ENCODE peak calls at places on chromosomes 6 and 20, in eight cellular contexts. Q is CD8-positive, alpha-beta T cell; L is fibroblast of mammary gland; A is BJ; P is left ventricle myocardium inferior; U is IMR-90; F is AG04449; Y is tibial nerve. S is an unnamed sample.

GRCh38 chr6:107819217-107819616 is 4.9 kb downstream of the SCML4 start:
- DNase-seq in F (no peak), A (no peak), Y (no peak), L (peak), Q (peak), P (no peak), U (no peak), S (no peak)

GRCh38 chr6:14502551-14502950 is 385.0 kb downstream of the CD83 start:
- DNase-seq in Y (no peak), Q (no peak), P (no peak), F (no peak), A (no peak), U (peak), L (peak), S (no peak)

GRCh38 chr6:166032366-166033171 is 135.1 kb downstream of the TBXT start:
- DNase-seq in A (peak), Q (no peak), F (peak), U (peak), L (peak), Y (no peak), P (peak), S (no peak)

GRCh38 chr20:17562804-17563305 is 7.0 kb upstream of the DSTN start:
- DNase-seq in U (peak), F (peak), Q (no peak), P (no peak), L (peak), A (peak), Y (no peak), S (peak)

GRCh38 chr6:69647726-69648125 is 149.1 kb downstream of the LMBRD1 start:
- DNase-seq in Y (no peak), P (no peak), F (peak), Q (no peak), U (no peak), L (no peak), A (no peak), S (no peak)

GRCh38 chr6:48844696-48845095 is 618.4 kb downstream of the MMUT start:
- DNase-seq in L (no peak), P (no peak), F (no peak), Q (no peak), U (no peak), A (no peak), Y (no peak), S (no peak)

GRCh38 chr6:149162924-149163323 is 154.6 kb upstream of the TAB2 start:
- DNase-seq in A (no peak), Y (no peak), U (no peak), Q (no peak), P (no peak), F (no peak), L (no peak), S (no peak)

GRCh38 chr6:146444195-146444594 is 99.4 kb upstream of the RAB32 start:
- DNase-seq in A (no peak), L (no peak), U (no peak), Y (no peak), P (no peak), F (no peak), Q (no peak), S (no peak)

GRCh38 chr20:4869290-4870193 is 131.8 kb downstream of the SLC23A2 start:
- DNase-seq in L (no peak), A (no peak), U (peak), P (no peak), Q (no peak), F (no peak), Y (no peak), S (no peak)

GRCh38 chr20:29874476-29875202 is 1382.8 kb upstream of the DEFB115 start:
- DNase-seq in U (no peak), A (no peak), L (no peak), Y (no peak), F (no peak), P (no peak), Q (no peak), S (no peak)

DNA sequence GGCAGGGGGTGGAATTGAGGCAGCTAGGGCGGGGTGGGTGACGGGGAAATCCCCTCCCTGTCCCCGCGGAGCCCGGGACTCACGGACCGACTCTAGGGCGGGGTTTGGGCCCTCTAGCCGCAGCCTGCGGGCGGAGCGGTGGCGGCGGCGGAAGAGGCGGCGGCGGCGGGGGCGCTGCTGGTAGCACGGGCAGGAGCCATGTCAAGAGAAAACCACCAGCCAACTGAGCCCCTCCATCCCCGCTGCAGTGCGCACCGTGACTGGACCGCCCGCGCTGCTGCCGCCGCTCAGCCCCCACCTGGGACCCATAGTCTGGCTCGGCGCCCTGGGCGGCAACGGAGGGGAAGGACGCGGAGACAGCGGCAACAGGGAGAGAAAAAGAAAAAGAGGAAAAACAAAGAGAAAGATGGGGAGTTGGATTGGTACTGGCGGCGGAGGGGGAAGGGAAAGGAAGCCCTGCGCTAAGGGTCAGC is 1.2 kb upstream of the C6orf62 start:
- DNase-seq in U (peak), Q (peak), L (peak), A (no peak), Y (no peak), P (peak), F (no peak), S (no peak)
- H3K4me3 ChIP-seq in U (peak), Q (peak), L (peak), A (peak), Y (peak), P (peak), F (peak), S (peak)

DNA sequence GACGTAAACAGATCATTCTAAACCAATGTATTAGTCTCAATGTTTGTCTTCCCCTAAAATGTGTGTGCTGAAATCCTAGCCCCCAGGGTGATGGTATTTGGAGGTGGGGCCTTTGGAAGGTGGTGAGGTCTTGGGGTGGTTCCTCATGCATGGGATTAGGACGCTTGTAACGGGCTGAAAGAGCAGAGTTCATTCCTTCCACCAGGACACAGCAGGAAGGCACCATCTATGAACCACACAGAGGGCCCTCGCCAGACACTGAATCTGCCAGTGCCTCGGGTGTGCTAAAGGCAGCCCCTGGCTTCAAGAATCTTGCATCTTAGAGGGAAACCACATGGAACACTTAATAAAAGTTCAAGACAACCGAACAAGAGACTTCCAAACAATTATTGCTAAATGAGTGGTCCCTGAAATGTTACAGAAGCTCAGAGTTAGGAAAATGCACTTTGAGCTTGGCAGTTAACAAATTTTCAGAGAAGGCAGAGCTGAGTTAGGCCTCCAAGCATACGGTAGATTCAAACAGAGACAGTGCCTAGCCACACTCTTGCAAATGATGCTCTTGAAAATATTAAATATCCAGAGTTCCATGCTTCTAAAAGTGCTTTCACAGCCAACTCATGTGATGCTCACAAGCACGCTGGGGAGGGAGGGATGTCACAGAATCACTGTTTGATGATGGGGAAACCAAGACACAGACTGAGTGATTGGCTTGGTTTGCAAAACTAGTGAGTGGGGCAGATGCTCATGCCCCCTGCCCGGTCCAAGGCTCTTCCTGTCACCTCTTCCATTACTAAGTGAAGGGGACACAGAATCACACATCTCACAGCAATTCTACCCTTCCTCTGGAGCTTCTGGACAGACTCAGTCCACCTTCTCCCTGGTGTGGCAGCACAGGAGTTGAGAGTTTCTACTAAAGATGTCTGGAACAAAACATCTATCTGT is 27.4 kb downstream of the TBC1D7 start:
- DNase-seq in L (no peak), Y (no peak), U (no peak), A (no peak), Q (no peak), P (no peak), F (no peak), S (no peak)
- TF ChIP-seq CTCF in L (no peak), Y (no peak), U (no peak), A (no peak), Q (no peak), P (no peak), F (no peak), S (no peak)

DNA sequence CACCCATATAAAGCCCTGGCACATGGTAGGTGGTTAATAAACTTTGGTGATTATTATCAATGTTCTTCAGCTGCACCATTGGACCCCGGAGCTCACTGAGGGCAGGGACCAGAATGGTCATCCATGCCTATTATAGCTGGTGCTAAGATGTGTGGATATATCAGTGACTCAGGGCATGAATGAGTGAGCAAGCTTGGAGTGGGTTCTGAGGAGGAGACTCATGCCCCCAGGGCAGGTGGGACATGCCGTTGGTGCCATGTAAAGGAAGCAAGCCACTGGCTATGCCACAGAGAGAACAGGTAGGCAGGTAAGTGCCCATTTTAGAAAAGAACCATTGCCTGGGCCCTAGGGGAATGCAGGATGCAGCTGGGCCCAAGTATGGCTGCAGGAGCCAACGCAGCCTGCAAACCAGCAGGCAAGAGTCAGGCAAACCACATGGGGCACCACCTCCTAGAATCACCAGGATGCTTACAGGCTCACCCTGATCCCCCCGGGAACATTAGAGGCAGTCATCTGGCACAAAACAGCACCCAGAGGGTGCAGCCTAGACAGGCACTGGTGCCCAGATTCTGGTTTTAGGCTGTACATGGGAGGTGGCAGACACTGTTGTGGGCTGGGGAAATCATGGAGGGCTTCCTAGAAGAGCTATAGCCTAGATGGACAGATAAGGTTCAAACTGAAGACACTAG is 23.5 kb downstream of the PLAGL2 start:
- DNase-seq in L (no peak), A (no peak), F (no peak), Y (no peak), P (no peak), Q (no peak), U (no peak), S (no peak)
- H3K4me3 ChIP-seq in L (no peak), A (no peak), F (no peak), Y (no peak), P (no peak), Q (no peak), U (no peak), S (no peak)

DNA sequence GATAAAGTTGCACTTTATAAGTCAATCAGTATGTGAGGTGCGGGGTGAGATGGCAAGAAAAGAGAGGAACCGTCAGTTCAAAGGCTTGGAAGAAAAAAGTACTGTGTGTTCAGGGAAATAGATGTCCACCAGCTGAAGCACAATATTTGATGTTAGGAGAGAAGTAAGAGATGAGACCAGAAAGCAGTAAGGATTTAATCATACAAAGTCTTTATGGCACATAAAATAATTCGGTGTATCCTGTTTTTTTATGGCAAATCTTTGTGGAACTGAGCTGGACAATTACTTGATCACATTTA is 197.2 kb downstream of the FAXC start:
- DNase-seq in P (no peak), Y (no peak), F (no peak), U (no peak), Q (no peak), A (no peak), L (no peak), S (no peak)
- TF ChIP-seq CTCF in P (no peak), Y (no peak), F (no peak), U (no peak), Q (no peak), A (no peak), L (no peak), S (no peak)

GRCh38 chr6:151301547-151301946 is 61.8 kb downstream of the AKAP12 start:
- DNase-seq in P (no peak), A (no peak), U (no peak), F (no peak), L (no peak), Y (no peak), Q (no peak), S (no peak)
- H3K4me3 ChIP-seq in P (no peak), A (no peak), U (no peak), F (no peak), L (no peak), Y (no peak), Q (no peak), S (no peak)

GRCh38 chr6:128517124-128517523 is 3.3 kb downstream of the PTPRK start:
- DNase-seq in Q (no peak), Y (no peak), F (no peak), U (no peak), L (no peak), P (no peak), A (no peak), S (no peak)

GRCh38 chr6:128513878-128514277 is 6.5 kb downstream of the PTPRK start:
- DNase-seq in L (no peak), U (no peak), Y (no peak), P (no peak), F (no peak), A (no peak), Q (no peak), S (no peak)

GRCh38 chr6:128518531-128519131 is 1.8 kb downstream of the PTPRK start:
- DNase-seq in L (no peak), Q (no peak), P (no peak), Y (no peak), U (no peak), F (no peak), A (no peak), S (no peak)

GRCh38 chr6:128515550-128516513 is 4.6 kb downstream of the PTPRK start:
- DNase-seq in Y (no peak), P (no peak), F (no peak), Q (no peak), A (no peak), U (peak), L (peak), S (no peak)

GRCh38 chr6:128516514-128516898 is 3.9 kb downstream of the PTPRK start:
- DNase-seq in L (peak), A (no peak), F (no peak), Y (no peak), U (peak), Q (no peak), P (no peak), S (no peak)
- TF ChIP-seq CTCF in L (peak), A (peak), F (peak), Y (no peak), U (peak), Q (peak), P (peak), S (peak)

DNA sequence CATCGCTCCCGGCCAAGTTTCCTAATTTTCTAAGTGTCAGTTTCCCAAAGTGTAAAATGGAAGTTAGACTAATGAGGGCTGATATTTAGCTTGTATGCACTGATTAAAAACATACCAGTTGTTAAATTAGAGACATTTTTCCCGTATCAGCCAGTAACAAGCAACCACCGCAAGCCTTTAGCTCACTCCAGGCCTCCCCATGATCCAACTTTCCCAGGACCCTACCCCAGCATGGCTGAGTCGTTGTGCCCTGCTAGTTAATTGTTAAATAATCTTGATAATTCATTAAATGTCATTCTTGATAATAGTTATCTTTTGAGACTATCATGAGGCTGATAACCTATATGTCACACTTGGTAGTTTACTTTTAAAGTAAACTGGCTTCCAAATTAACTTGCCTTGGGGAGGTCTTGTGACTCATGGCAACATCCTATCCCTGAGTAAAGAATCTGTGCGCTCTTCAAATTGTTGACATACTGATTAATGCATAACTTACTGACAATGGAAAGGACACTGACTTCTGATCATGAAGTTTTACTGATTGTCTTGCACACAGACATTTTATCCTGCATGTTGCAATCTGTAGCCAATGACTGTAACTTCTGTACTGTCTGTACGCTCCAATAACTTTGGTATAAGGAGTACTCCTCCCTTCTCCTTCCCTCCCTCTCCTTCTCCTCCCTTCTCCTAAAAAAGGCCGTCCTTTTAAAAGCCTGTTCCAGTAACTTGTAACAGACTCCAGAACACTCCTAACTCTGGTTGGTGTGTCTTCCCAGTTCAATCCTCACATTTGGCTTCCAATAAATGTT is 6.3 kb upstream of the GTF3C6 start:
- DNase-seq in F (peak), Y (no peak), A (no peak), P (no peak), U (peak), L (peak), Q (no peak), S (peak)
- H3K4me3 ChIP-seq in F (no peak), Y (no peak), A (no peak), P (no peak), U (no peak), L (no peak), Q (no peak), S (no peak)

DNA sequence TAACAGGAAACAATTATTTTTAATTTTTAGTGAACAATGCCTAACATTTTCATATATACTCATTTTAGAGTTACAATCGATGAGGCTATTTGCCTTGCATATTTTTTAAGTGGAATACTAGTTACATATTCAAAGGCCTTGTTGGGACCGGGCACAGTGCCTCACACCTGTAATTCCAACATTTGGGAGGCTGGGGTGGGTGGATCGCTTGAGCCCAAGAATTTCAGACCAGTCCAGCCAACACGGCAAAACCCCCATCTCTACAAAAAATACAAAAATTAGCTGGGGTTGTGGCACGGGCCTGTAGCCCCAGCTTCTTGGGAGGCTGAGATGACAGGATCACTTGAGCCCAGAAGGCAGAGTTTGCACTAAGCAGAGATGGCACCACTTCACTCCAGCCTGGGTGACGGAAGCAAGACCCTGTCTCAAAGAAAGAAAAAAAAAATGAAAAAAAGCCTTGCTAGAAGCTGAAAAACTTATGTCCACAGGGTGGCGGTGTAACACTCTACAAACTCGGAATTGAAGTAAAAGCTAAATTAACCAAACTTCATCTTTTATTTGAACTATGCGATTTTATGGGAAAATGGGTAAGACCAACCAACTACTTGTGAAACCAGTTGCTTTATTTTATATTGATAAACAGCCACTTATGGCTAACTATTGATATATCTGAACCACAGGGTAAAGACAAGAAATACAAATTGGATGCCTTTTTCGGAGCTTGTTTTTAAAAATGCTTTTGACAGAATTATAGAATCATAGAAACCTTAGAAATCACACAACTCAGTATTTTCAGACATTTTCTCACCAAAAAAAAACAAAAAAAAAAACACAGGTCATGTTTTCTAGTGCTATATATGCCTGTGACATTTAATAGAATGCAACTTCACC is 24.1 kb upstream of the ROS1 start:
- DNase-seq in U (peak), P (no peak), Q (peak), L (peak), A (no peak), F (no peak), Y (peak), S (peak)
- TF ChIP-seq CTCF in U (peak), P (peak), Q (peak), L (peak), A (peak), F (peak), Y (peak), S (peak)

GRCh38 chr20:58403272-58403671 is 14.2 kb downstream of the VAPB start:
- DNase-seq in P (no peak), U (no peak), Q (no peak), F (no peak), A (no peak), L (no peak), Y (no peak), S (no peak)
- H3K4me3 ChIP-seq in P (no peak), U (no peak), Q (no peak), F (no peak), A (no peak), L (no peak), Y (no peak), S (no peak)

GRCh38 chr6:75349262-75349984 is 64.8 kb upstream of the TMEM30A start:
- DNase-seq in Y (no peak), U (peak), Q (no peak), L (peak), A (no peak), P (peak), F (no peak), S (no peak)
- TF ChIP-seq CTCF in Y (no peak), U (no peak), Q (no peak), L (peak), A (peak), P (peak), F (no peak), S (peak)

S was measured in kidney epithelial cell.